ENCODE peak calls at places on chromosomes 11 and 22, in four cellular contexts. B is body of pancreas, H is hepatocyte, Y is fibroblast of lung. A is an unnamed sample.
A peak's percentile ranks its signal among the peaks of the same experiment; 100 is the strongest.

GRCh38 chr22:49770454-49771265 is 57.0 kb downstream of the BRD1 start:
- DNase-seq in Y (no peak), B (no peak), H (no peak), A (no peak)

GRCh38 chr11:86805873-86806310 is 5.5 kb downstream of the PRSS23 start:
- DNase-seq in H (no peak), Y (peak; percentile 46), B (no peak), A (no peak)

GRCh38 chr11:78069465-78069864 is 5.8 kb downstream of the THRSP start:
- DNase-seq in H (no peak), Y (peak; percentile 54), B (no peak), A (peak; percentile 61)

GRCh38 chr11:66297610-66298009 is 5.9 kb downstream of the TMEM151A start:
- DNase-seq in Y (no peak), B (no peak), H (no peak), A (no peak)

GRCh38 chr11:17906436-17906835 is 106.4 kb downstream of the SERGEF start:
- DNase-seq in Y (no peak), H (peak; percentile 23), B (no peak), A (no peak)

GRCh38 chr11:8867856-8868705 is 42.9 kb upstream of the AKIP1 start:
- DNase-seq in B (no peak), Y (peak; percentile 67), H (no peak), A (no peak)

GRCh38 chr22:44898236-44898635 is 111.6 kb downstream of the PHF21B start:
- DNase-seq in H (no peak), B (no peak), Y (no peak), A (no peak)

GRCh38 chr11:19093976-19094375 is 23.0 kb upstream of the ZDHHC13 start:
- DNase-seq in B (no peak), H (no peak), Y (no peak), A (peak; percentile 10)

GRCh38 chr11:2816941-2817421 is 68.6 kb downstream of the CDKN1C start:
- DNase-seq in Y (peak; percentile 85), H (no peak), B (no peak), A (no peak)

GRCh38 chr11:9263840-9264380 is 1.2 kb downstream of the DENND5A start:
- DNase-seq in H (no peak), Y (peak; percentile 48), B (no peak), A (no peak)

GRCh38 chr22:27844656-27845602 is 43.4 kb upstream of the MN1 start:
- DNase-seq in Y (no peak), H (no peak), B (no peak), A (no peak)

GRCh38 chr22:28934026-28934425 is 50.7 kb downstream of the ZNRF3 start:
- DNase-seq in B (no peak), Y (no peak), H (no peak), A (no peak)

GRCh38 chr11:65417221-65417701 is 5.3 kb upstream of the NEAT1 start:
- DNase-seq in H (no peak), B (peak; percentile 61), Y (no peak), A (no peak)

GRCh38 chr11:76327756-76328388 is 53.1 kb downstream of the THAP12 start:
- DNase-seq in Y (no peak), H (no peak), B (no peak), A (no peak)

GRCh38 chr11:36455658-36456111 is 54.4 kb downstream of the TRAF6 start:
- DNase-seq in H (peak; percentile 79), Y (peak; percentile 98), B (peak; percentile 45), A (peak; percentile 17)

GRCh38 chr22:19891350-19892248 is 36.9 kb upstream of the GNB1L start:
- DNase-seq in Y (peak; percentile 43), H (peak; percentile 74), B (no peak), A (peak; percentile 55)

GRCh38 chr11:12994476-12994875 is 14.6 kb upstream of the RASSF10 start:
- DNase-seq in H (no peak), Y (no peak), B (no peak), A (no peak)

GRCh38 chr11:444397-445144 is 2.8 kb upstream of the ANO9 start:
- DNase-seq in B (no peak), H (peak; percentile 74), Y (peak; percentile 19), A (peak; percentile 82)

GRCh38 chr22:40898850-40899357 is 37.0 kb upstream of the DNAJB7 start:
- DNase-seq in H (peak; percentile 58), B (no peak), Y (peak; percentile 78), A (peak; percentile 78)

GRCh38 chr22:40757071-40757470 is 62.1 kb downstream of the SLC25A17 start:
- DNase-seq in B (no peak), Y (no peak), H (peak; percentile 11), A (no peak)

GRCh38 chr11:75245356-75246005 is 4.9 kb downstream of the TPBGL start:
- DNase-seq in Y (no peak), H (no peak), B (no peak), A (no peak)

GRCh38 chr11:133441964-133442660 is 90.2 kb downstream of the OPCML start:
- DNase-seq in B (no peak), H (no peak), Y (no peak), A (no peak)

GRCh38 chr11:18264677-18265542 is 1.2 kb upstream of the SAA1 start:
- DNase-seq in Y (no peak), B (no peak), H (no peak), A (no peak)

GRCh38 chr11:3853935-3854659 is 1.4 kb upstream of the STIM1 start:
- DNase-seq in Y (no peak), B (peak; percentile 45), H (peak; percentile 19), A (peak; percentile 54)

DNA sequence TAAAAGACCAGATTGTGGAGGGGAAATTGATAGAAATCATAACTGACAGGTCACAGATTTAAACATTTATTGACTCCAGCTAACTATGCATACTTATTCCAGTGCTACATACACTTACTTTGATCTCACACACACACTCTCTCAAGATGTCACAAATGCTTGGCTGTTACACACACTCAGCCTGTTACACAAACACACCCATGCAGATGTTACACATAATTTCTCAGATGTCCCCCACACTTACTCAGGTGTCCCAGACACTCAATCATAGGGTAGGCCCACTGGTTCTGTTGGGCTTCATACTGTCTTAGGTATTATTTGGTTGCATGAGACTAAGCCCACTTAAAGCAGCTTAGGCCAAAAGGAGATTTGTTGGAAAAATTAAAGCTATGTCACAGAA is 179.3 kb downstream of the INSC start:
- DNase-seq in Y (no peak), B (no peak), H (no peak), A (no peak)
- H3K4me3 ChIP-seq in Y (no peak overlapping the region), B (no peak overlapping the region), H (no peak overlapping the region), A (no peak overlapping the region)

DNA sequence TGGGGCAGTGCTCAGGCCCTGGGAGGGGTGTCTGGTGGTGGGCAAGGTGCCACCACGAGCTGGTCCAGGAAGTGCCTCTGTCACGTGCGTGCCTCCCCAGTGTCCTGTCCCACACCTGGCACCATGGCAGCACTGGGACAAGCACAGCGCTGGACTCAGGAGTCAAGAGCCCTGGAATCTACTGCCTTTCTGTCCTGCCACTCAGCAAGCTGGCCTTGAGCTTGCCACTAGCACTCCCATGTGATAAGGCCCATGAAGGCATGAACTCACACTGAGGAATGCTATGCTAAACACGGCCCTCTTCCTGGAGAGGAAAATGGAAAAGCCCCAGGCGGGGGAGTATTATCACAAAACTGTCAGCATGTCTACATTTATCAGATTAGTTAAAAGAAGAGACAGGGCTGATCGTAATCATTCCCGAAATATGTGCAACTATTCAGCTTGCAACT is 50.7 kb upstream of the SLC35C1 start:
- DNase-seq in H (peak; percentile 67), B (peak; percentile 70), Y (no peak), A (no peak)
- H3K27ac ChIP-seq in H (peak overlapping the region; percentile 57), B (peak overlapping the region; percentile 84), Y (no peak overlapping the region), A (no peak overlapping the region)

GRCh38 chr11:47184711-47185304 is 1.4 kb downstream of the PACSIN3 start:
- DNase-seq in B (peak; percentile 82), Y (peak; percentile 40), H (peak; percentile 70), A (no peak)
- H3K4me3 ChIP-seq in B (peak overlapping the region; percentile 63), Y (peak overlapping the region; percentile 68), H (peak overlapping the region; percentile 97), A (no peak overlapping the region)

GRCh38 chr11:81869337-81870065 is 864.2 kb downstream of the FAM181B start:
- DNase-seq in Y (peak; percentile 2), H (no peak), B (no peak), A (peak; percentile 71)

GRCh38 chr11:81874627-81875026 is 859.0 kb downstream of the FAM181B start:
- DNase-seq in H (no peak), Y (no peak), B (no peak), A (peak; percentile 33)

GRCh38 chr11:81870066-81870412 is 863.6 kb downstream of the FAM181B start:
- DNase-seq in Y (no peak), H (no peak), B (no peak), A (no peak)

DNA sequence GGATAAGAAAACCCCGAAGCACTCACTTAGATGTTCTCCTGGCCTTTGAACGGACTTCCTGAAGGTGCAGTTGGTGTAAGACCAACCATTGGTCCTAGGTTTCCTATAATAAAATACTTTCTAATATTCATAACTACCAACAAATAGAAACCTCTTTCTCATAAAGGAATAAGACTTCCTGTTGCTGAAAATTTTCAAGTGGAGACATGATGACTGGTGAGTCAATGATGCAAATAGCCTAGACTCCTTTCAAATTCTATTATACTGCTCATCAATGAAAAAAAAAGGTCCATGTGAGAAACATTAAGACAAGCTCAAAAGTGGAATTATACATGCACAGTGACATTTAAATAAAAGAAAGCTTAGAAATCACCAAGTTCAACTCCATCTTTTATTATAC is 862.8 kb downstream of the FAM181B start:
- DNase-seq in H (no peak), B (no peak), Y (no peak), A (no peak)
- H3K27ac ChIP-seq in H (no peak overlapping the region), B (no peak overlapping the region), Y (no peak overlapping the region), A (no peak overlapping the region)

GRCh38 chr11:73528013-73528412 is 69.9 kb downstream of the FAM168A start:
- DNase-seq in H (no peak), Y (no peak), B (no peak), A (no peak)
- H3K4me3 ChIP-seq in H (no peak overlapping the region), Y (no peak overlapping the region), B (no peak overlapping the region), A (no peak overlapping the region)

A was measured in small intestine.